ENCODE peak calls at places on chromosome 14, in ten cellular contexts. I, H, A, R, G, O, L, B, Q and E are unnamed samples.

GRCh38 chr14:72544615-72545387 is 349.1 kb downstream of the DPF3 start:
- DNase-seq in I (peak), H (no peak), A (no peak), R (no peak), G (no peak), O (no peak), L (no peak), B (no peak), Q (no peak), E (no peak)

GRCh38 chr14:104563742-104564615 is 15.6 kb upstream of the C14orf180 start:
- DNase-seq in I (peak), H (no peak), A (no peak), R (no peak), G (peak), O (peak), L (peak), B (peak), Q (peak), E (peak)

GRCh38 chr14:69260246-69260978 is 454 bp downstream of the GALNT16 start:
- DNase-seq in I (peak), H (no peak), A (no peak), R (no peak), G (no peak), O (peak), L (no peak), B (peak), Q (no peak), E (no peak)

GRCh38 chr14:34301107-34301734 is 160.8 kb downstream of the SPTSSA start:
- DNase-seq in I (peak), H (no peak), A (no peak), R (no peak), G (no peak), O (no peak), L (peak), B (peak), Q (peak), E (peak)

GRCh38 chr14:92392726-92393125 is 69.8 kb downstream of the SLC24A4 start:
- DNase-seq in I (no peak), H (peak), A (no peak), R (no peak), G (no peak), O (no peak), L (peak), B (no peak), Q (no peak), E (no peak)

GRCh38 chr14:69945905-69946304 is 66.7 kb downstream of the SMOC1 start:
- DNase-seq in I (no peak), H (no peak), A (no peak), R (no peak), G (no peak), O (no peak), L (no peak), B (no peak), Q (no peak), E (no peak)

GRCh38 chr14:81449114-81449513 is 49.0 kb upstream of the STON2 start:
- DNase-seq in I (no peak), H (no peak), A (no peak), R (no peak), G (no peak), O (no peak), L (no peak), B (no peak), Q (no peak), E (no peak)

GRCh38 chr14:49966304-49966809 is 73.5 kb downstream of the ARF6 start:
- DNase-seq in I (peak), H (no peak), A (no peak), R (no peak), G (no peak), O (peak), L (no peak), B (no peak), Q (peak), E (no peak)

GRCh38 chr14:95518045-95518751 is 1.7 kb upstream of the SYNE3 start:
- DNase-seq in I (peak), H (no peak), A (no peak), R (no peak), G (no peak), O (no peak), L (no peak), B (no peak), Q (no peak), E (peak)

GRCh38 chr14:23704890-23705289 is 68.7 kb downstream of the DHRS2 start:
- DNase-seq in I (no peak), H (no peak), A (no peak), R (no peak), G (no peak), O (no peak), L (no peak), B (no peak), Q (no peak), E (no peak)

GRCh38 chr14:95226801-95227200 is 69.5 kb upstream of the DICER1 start:
- DNase-seq in I (no peak), H (no peak), A (no peak), R (no peak), G (no peak), O (no peak), L (no peak), B (no peak), Q (no peak), E (no peak)

GRCh38 chr14:84929834-84930233 is 600.1 kb upstream of the FLRT2 start:
- DNase-seq in I (no peak), H (no peak), A (no peak), R (no peak), G (no peak), O (no peak), L (no peak), B (no peak), Q (no peak), E (no peak)

GRCh38 chr14:61202124-61202523 is 79.0 kb downstream of the TMEM30B start:
- DNase-seq in I (no peak), H (no peak), A (no peak), R (no peak), G (no peak), O (no peak), L (no peak), B (no peak), Q (no peak), E (no peak)

GRCh38 chr14:100899841-100900771 is 3.4 kb downstream of the RTL1 start:
- DNase-seq in I (no peak), H (no peak), A (no peak), R (peak), G (no peak), O (peak), L (no peak), B (peak), Q (no peak), E (no peak)

GRCh38 chr14:104140213-104140462 is 1.8 kb downstream of the KIF26A start:
- DNase-seq in I (no peak), H (no peak), A (no peak), R (no peak), G (no peak), O (no peak), L (no peak), B (no peak), Q (no peak), E (no peak)

GRCh38 chr14:103207404-103208072 is 84.3 kb downstream of the TNFAIP2 start:
- DNase-seq in I (peak), H (no peak), A (no peak), R (no peak), G (no peak), O (peak), L (no peak), B (peak), Q (no peak), E (no peak)

GRCh38 chr14:103623883-103624482 is 5.0 kb upstream of the KLC1 start:
- DNase-seq in I (no peak), H (no peak), A (no peak), R (peak), G (no peak), O (no peak), L (no peak), B (no peak), Q (no peak), E (no peak)

GRCh38 chr14:101360045-101360931 is 201.0 kb upstream of the DIO3 start:
- DNase-seq in I (no peak), H (no peak), A (no peak), R (peak), G (no peak), O (no peak), L (no peak), B (no peak), Q (no peak), E (no peak)

GRCh38 chr14:97699026-97699425 is 901.8 kb downstream of the VRK1 start:
- DNase-seq in I (no peak), H (no peak), A (no peak), R (no peak), G (no peak), O (no peak), L (no peak), B (no peak), Q (no peak), E (no peak)

GRCh38 chr14:72847721-72848120 is 46.2 kb downstream of the DPF3 start:
- DNase-seq in I (no peak), H (no peak), A (no peak), R (no peak), G (no peak), O (no peak), L (no peak), B (no peak), Q (no peak), E (no peak)

GRCh38 chr14:75805646-75806045 is 144.6 kb downstream of the TTLL5 start:
- DNase-seq in I (no peak), H (no peak), A (no peak), R (no peak), G (no peak), O (no peak), L (no peak), B (no peak), Q (no peak), E (no peak)

GRCh38 chr14:71362282-71362681 is 455.0 kb downstream of the PCNX1 start:
- DNase-seq in I (no peak), H (no peak), A (no peak), R (no peak), G (no peak), O (no peak), L (no peak), B (no peak), Q (no peak), E (no peak)

DNA sequence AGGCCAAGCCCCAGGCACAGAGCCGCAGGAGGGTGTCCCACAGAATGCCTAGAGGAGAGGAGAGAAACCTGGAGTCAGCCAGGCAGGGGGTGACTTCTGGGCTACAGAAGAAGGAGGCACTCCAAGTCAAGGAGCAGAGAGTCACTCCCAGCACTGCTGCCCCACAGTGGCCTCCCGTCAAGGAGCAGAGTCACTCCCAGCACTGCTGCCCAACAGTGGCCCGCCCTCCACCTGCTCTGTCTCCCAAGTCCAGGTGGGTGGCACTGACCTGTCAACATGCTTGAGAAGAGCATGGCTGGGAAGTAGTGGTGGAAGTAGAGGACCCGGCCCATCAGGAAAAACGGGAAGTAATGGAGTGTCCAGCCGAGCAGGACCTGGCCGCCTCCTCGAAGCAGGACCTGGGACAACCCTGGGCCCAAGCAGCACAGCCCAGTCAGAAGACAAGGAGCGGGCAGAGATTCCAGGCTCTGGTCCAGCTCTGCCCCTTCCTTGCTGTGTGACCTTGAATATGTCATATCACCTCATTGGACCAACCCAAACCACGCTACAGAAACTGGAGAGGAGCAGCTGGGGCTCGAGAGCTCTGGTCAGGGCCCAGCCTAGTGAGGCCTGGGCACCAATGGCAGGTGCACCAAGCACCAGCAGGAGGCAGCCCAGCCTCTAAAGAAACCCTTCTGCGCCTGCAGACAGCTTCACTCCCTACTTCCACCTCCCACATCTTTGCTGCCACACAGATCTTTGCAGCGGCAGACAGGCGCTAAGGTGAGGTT is 7.6 kb upstream of the NGB start:
- DNase-seq in I (no peak), H (no peak), A (no peak), R (no peak), G (no peak), O (no peak), L (no peak), B (no peak), Q (no peak), E (no peak)
- TF ChIP-seq CTCF in I (no peak), H (no peak), A (no peak), R (no peak), G (no peak), O (no peak), L (no peak), B (no peak), Q (no peak), E (peak)

GRCh38 chr14:36975834-36976233 is 196.6 kb downstream of the SLC25A21 start:
- DNase-seq in I (no peak), H (no peak), A (no peak), R (no peak), G (no peak), O (no peak), L (peak), B (no peak), Q (no peak), E (no peak)

GRCh38 chr14:36974985-36975384 is 197.4 kb downstream of the SLC25A21 start:
- DNase-seq in I (no peak), H (no peak), A (no peak), R (no peak), G (no peak), O (no peak), L (no peak), B (no peak), Q (no peak), E (no peak)

GRCh38 chr14:36973806-36974442 is 198.5 kb downstream of the SLC25A21 start:
- DNase-seq in I (peak), H (no peak), A (peak), R (no peak), G (no peak), O (no peak), L (no peak), B (no peak), Q (no peak), E (peak)

GRCh38 chr14:36967892-36968555 is 204.4 kb downstream of the SLC25A21 start:
- DNase-seq in I (no peak), H (no peak), A (no peak), R (no peak), G (no peak), O (no peak), L (no peak), B (no peak), Q (no peak), E (no peak)

DNA sequence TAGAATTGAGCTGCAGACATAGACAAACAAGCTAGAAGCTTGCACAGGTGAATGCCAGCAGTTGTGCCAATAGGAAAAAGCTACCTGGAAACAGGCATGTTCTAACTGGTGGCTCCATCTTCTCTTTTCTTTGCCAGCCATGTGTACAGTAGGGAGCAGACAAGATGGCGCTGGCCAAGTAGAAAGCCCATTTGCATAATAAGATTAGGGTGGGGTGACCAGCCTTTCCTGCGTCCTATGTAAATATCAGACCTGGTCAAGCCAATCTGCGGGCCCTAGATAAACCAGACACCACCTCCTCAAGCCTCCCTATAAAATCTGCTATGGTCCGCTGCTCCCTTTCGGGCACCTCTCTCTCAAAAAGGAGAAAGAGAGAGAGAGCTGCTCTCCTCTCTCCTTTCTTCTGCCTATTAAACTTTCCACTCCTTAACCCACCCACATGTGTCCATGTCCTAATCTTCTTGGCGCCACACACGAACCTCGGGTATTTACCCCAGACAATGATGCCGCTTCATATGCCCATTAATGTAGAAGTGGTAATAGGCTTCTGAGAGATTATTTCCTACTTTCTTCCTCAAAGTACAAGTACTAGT is 201.0 kb downstream of the SLC25A21 start:
- DNase-seq in I (no peak), H (no peak), A (no peak), R (no peak), G (no peak), O (no peak), L (no peak), B (no peak), Q (no peak), E (no peak)
- TF ChIP-seq CTCF in I (no peak), H (no peak), A (no peak), R (no peak), G (no peak), O (no peak), L (no peak), B (no peak), Q (no peak), E (no peak)

GRCh38 chr14:43540948-43541347 is 966.1 kb downstream of the FSCB start:
- DNase-seq in I (no peak), H (no peak), A (no peak), R (no peak), G (no peak), O (no peak), L (no peak), B (peak), Q (peak), E (no peak)
- TF ChIP-seq CTCF in I (no peak), H (no peak), A (no peak), R (no peak), G (no peak), O (no peak), L (no peak), B (no peak), Q (no peak), E (no peak)

GRCh38 chr14:74501691-74502090 is 8.1 kb downstream of the ISCA2 start:
- DNase-seq in I (no peak), H (peak), A (no peak), R (no peak), G (no peak), O (no peak), L (no peak), B (no peak), Q (no peak), E (no peak)

GRCh38 chr14:74500417-74501134 is 7.0 kb downstream of the ISCA2 start:
- DNase-seq in I (no peak), H (peak), A (no peak), R (no peak), G (no peak), O (no peak), L (no peak), B (peak), Q (no peak), E (no peak)

GRCh38 chr14:74503256-74503972 is 9.8 kb downstream of the ISCA2 start:
- DNase-seq in I (no peak), H (peak), A (no peak), R (no peak), G (no peak), O (no peak), L (no peak), B (no peak), Q (no peak), E (no peak)

GRCh38 chr14:74502236-74503019 is 8.9 kb downstream of the ISCA2 start:
- DNase-seq in I (peak), H (peak), A (no peak), R (no peak), G (no peak), O (no peak), L (peak), B (peak), Q (peak), E (peak)

GRCh38 chr14:74501135-74501614 is 7.6 kb downstream of the ISCA2 start:
- DNase-seq in I (peak), H (peak), A (peak), R (peak), G (no peak), O (no peak), L (no peak), B (peak), Q (peak), E (peak)
- TF ChIP-seq CTCF in I (peak), H (no peak), A (peak), R (peak), G (no peak), O (peak), L (no peak), B (peak), Q (peak), E (peak)